ENCODE peak calls at places on chromosome 17, in four cellular contexts. Y is H1, E is GM12878, C is HepG2. W is an unnamed sample.

GRCh38 chr17:38441429-38442061 is 13.3 kb downstream of the ARHGAP23 start:
- DNase-seq in E (no peak), Y (no peak), C (no peak), W (no peak)

GRCh38 chr17:39818282-39819000 is 45.7 kb downstream of the IKZF3 start:
- DNase-seq in C (no peak), Y (no peak), E (no peak), W (no peak)

GRCh38 chr17:57257911-57258885 is 1.9 kb downstream of the MSI2 start:
- DNase-seq in Y (no peak), C (peak; percentile 39), E (no peak), W (no peak)

GRCh38 chr17:67656494-67657203 is 61.1 kb upstream of the NOL11 start:
- DNase-seq in Y (no peak), E (peak; percentile 51), C (no peak), W (no peak)

GRCh38 chr17:26782153-26782552 is 511.8 kb upstream of the WSB1 start:
- DNase-seq in C (no peak), E (no peak), Y (no peak), W (no peak)

GRCh38 chr17:79066963-79067362 is 7.7 kb upstream of the ENGASE start:
- DNase-seq in C (no peak), E (no peak), Y (no peak), W (no peak)

GRCh38 chr17:10198509-10199249 is at the start of gene GAS7:
- DNase-seq in C (no peak), E (no peak), Y (no peak), W (no peak)

GRCh38 chr17:58315281-58315711 is 13.3 kb downstream of the TSPOAP1 start:
- DNase-seq in Y (no peak), C (no peak), E (no peak), W (no peak)

GRCh38 chr17:42135664-42136653 is 13.4 kb downstream of the HSPB9 start:
- DNase-seq in Y (no peak), C (peak; percentile 91), E (no peak), W (no peak)

GRCh38 chr17:80895366-80895765 is 96.3 kb upstream of the CHMP6 start:
- DNase-seq in E (no peak), C (no peak), Y (no peak), W (no peak)

GRCh38 chr17:19010729-19011505 is 6.4 kb upstream of the FAM83G start:
- DNase-seq in C (peak; percentile 46), E (no peak), Y (no peak), W (no peak)

GRCh38 chr17:5672815-5673430 is 88.6 kb upstream of the NLRP1 start:
- DNase-seq in E (no peak), Y (no peak), C (no peak), W (no peak)

GRCh38 chr17:61314368-61315078 is 85.1 kb upstream of the TBX2 start:
- DNase-seq in C (no peak), E (no peak), Y (no peak), W (no peak)

GRCh38 chr17:57899822-57900221 is 50.0 kb upstream of the MRPS23 start:
- DNase-seq in C (no peak), E (no peak), Y (no peak), W (no peak)

GRCh38 chr17:37131064-37131463 is 182.3 kb downstream of the AATF start:
- DNase-seq in Y (no peak), E (no peak), C (no peak), W (no peak)

GRCh38 chr17:80855968-80856862 is 135.4 kb upstream of the CHMP6 start:
- DNase-seq in E (peak; percentile 77), C (peak; percentile 31), Y (no peak), W (no peak)

GRCh38 chr17:17919169-17920107 is 52.8 kb downstream of the TOM1L2 start:
- DNase-seq in C (peak; percentile 75), E (peak; percentile 39), Y (no peak), W (peak; percentile 57)

GRCh38 chr17:59963738-59964454 is 644 bp downstream of the RNFT1 start:
- DNase-seq in E (no peak), Y (no peak), C (peak; percentile 16), W (no peak)

GRCh38 chr17:80558046-80558445 is 13.4 kb downstream of the RPTOR start:
- DNase-seq in E (no peak), C (no peak), Y (no peak), W (no peak)

GRCh38 chr17:81519284-81520020 is 6.9 kb upstream of the ACTG1 start:
- DNase-seq in E (no peak), Y (no peak), C (no peak), W (no peak)

GRCh38 chr17:72962099-72962498 is 130.4 kb downstream of the SLC39A11 start:
- DNase-seq in Y (no peak), E (no peak), C (peak; percentile 66), W (no peak)
- TF ChIP-seq YY1 in Y (no peak), E (no peak), C (no peak), W (no peak)

DNA sequence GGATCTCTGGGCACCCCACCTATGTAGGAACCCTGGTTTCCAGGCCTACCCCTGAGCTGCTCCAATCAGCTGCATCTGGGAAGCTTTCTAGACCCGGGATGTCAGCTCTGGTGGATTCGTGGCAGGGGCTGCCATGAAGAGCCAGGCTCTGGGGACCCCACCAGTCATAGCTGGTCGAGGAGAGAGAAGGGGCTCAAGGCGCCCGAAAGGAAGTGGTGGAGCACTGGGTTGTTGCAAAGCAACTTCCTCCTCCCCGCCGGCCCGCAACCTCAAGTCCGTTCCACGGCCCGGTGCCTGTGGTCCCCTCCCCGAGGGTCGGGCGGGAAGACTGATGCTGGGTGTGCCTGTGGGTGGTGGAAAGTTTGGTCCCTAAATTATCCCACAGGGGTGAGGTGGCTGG is 10.2 kb downstream of the TBKBP1 start:
- DNase-seq in C (no peak), Y (no peak), E (no peak), W (no peak)
- TF ChIP-seq SUZ12 in C (no peak), Y (no peak), E (no peak), W (no peak)

GRCh38 chr17:15411556-15412198 is 55.7 kb downstream of the CDRT4 start:
- DNase-seq in Y (no peak), C (no peak), E (no peak), W (no peak)
- H3K4me1 ChIP-seq in Y (no peaks in the 10 kb centered on the region), C (no peaks in the 10 kb centered on the region), E (no peaks in the 10 kb centered on the region), W (peaks cover 7% of the 10 kb centered on the region)

GRCh38 chr17:50115744-50116143 is 14.2 kb downstream of the SAMD14 start:
- DNase-seq in C (no peak), E (no peak), Y (no peak), W (no peak)
- TF ChIP-seq YY1 in C (no peak), E (no peak), Y (no peak), W (no peak)

GRCh38 chr17:53626286-53626685 is 196.4 kb upstream of the KIF2B start:
- DNase-seq in Y (no peak), C (no peak), E (no peak), W (no peak)
- TF ChIP-seq SUZ12 in Y (no peak), C (no peak), E (no peak), W (no peak)

GRCh38 chr17:31496097-31496496 is 104.6 kb downstream of the RAB11FIP4 start:
- DNase-seq in Y (no peak), E (no peak), C (no peak), W (no peak)

GRCh38 chr17:31495049-31495885 is 103.8 kb downstream of the RAB11FIP4 start:
- DNase-seq in Y (no peak), E (no peak), C (no peak), W (no peak)

GRCh38 chr17:31493656-31494155 is 102.2 kb downstream of the RAB11FIP4 start:
- DNase-seq in C (no peak), Y (no peak), E (no peak), W (no peak)

GRCh38 chr17:31492880-31493655 is 101.6 kb downstream of the RAB11FIP4 start:
- DNase-seq in Y (no peak), E (peak; percentile 58), C (no peak), W (no peak)

GRCh38 chr17:31494259-31495048 is 103.0 kb downstream of the RAB11FIP4 start:
- DNase-seq in C (no peak), Y (no peak), E (peak; percentile 83), W (no peak)
- H3K4me1 ChIP-seq in C (peaks cover 97% of the 10 kb centered on the region), Y (peaks cover 21% of the 10 kb centered on the region), E (peaks cover 65% of the 10 kb centered on the region), W (peaks cover 10% of the 10 kb centered on the region)

GRCh38 chr17:44004077-44004760 is at the start of gene NAGS:
- DNase-seq in E (no peak), C (peak; percentile 67), Y (no peak), W (no peak)
- TF ChIP-seq YY1 in E (no peak), C (peak; percentile 51), Y (no peak), W (no peak)

GRCh38 chr17:74466785-74467158 is 338 bp downstream of the CD300A start:
- DNase-seq in E (no peak), Y (no peak), C (no peak), W (no peak)
- TF ChIP-seq SUZ12 in E (no peak), Y (peak; percentile 47), C (no peak), W (no peak)

GRCh38 chr17:29617481-29618271 is 5.0 kb downstream of the CORO6 start:
- DNase-seq in E (peak; percentile 36), C (peak; percentile 52), Y (no peak), W (no peak)
- H3K4me1 ChIP-seq in E (peaks cover 38% of the 10 kb centered on the region), C (peaks cover 77% of the 10 kb centered on the region), Y (peaks cover 33% of the 10 kb centered on the region), W (peaks cover 26% of the 10 kb centered on the region)